ENCODE peak calls at places on chromosome 6, in five cellular contexts. Z, J, O, H and K are unnamed samples.

GRCh38 chr6:44966449-44967091 is 361.6 kb upstream of the RUNX2 start:
- DNase-seq in Z (no peak), J (peak), O (peak), H (no peak), K (no peak)

GRCh38 chr6:3841711-3842565 is 7.2 kb upstream of the FAM50B start:
- DNase-seq in Z (no peak), J (no peak), O (peak), H (peak), K (no peak)

GRCh38 chr6:151338816-151339215 is 52.5 kb downstream of the ZBTB2 start:
- DNase-seq in Z (no peak), J (no peak), O (no peak), H (no peak), K (no peak)

GRCh38 chr6:125310994-125311649 is 9.4 kb upstream of the HDDC2 start:
- DNase-seq in Z (no peak), J (peak), O (peak), H (peak), K (no peak)

GRCh38 chr6:77415706-77416105 is 47.6 kb downstream of the HTR1B start:
- DNase-seq in Z (no peak), J (no peak), O (no peak), H (no peak), K (no peak)

GRCh38 chr6:90610671-90611542 is 24.0 kb upstream of the MAP3K7 start:
- DNase-seq in Z (no peak), J (peak), O (no peak), H (peak), K (no peak)

GRCh38 chr6:131062245-131063027 is 609 bp downstream of the EPB41L2 start:
- DNase-seq in Z (no peak), J (peak), O (no peak), H (no peak), K (no peak)

GRCh38 chr6:125807293-125807692 is 16.5 kb downstream of the NCOA7 start:
- DNase-seq in Z (no peak), J (no peak), O (no peak), H (no peak), K (no peak)

GRCh38 chr6:30684386-30685156 is 1.9 kb downstream of the PPP1R18 start:
- DNase-seq in Z (no peak), J (peak), O (no peak), H (peak), K (peak)

GRCh38 chr6:151109361-151109760 is 130.4 kb upstream of the AKAP12 start:
- DNase-seq in Z (no peak), J (no peak), O (no peak), H (no peak), K (no peak)

GRCh38 chr6:52390361-52390727 is 28.4 kb downstream of the PAQR8 start:
- DNase-seq in Z (peak), J (peak), O (peak), H (peak), K (peak)

GRCh38 chr6:112683926-112684325 is 336.8 kb downstream of the RFPL4B start:
- DNase-seq in Z (no peak), J (no peak), O (no peak), H (no peak), K (no peak)

GRCh38 chr6:79574636-79575035 is 37.4 kb upstream of the LCA5 start:
- DNase-seq in Z (no peak), J (no peak), O (peak), H (no peak), K (no peak)

GRCh38 chr6:133396630-133397335 is 155.6 kb downstream of the EYA4 start:
- DNase-seq in Z (no peak), J (no peak), O (no peak), H (no peak), K (no peak)

GRCh38 chr6:108961985-108962384 is 113.8 kb downstream of the ARMC2 start:
- DNase-seq in Z (no peak), J (no peak), O (no peak), H (no peak), K (no peak)

GRCh38 chr6:42349753-42350573 is 101.8 kb downstream of the TRERF1 start:
- DNase-seq in Z (no peak), J (no peak), O (no peak), H (peak), K (no peak)

GRCh38 chr6:18072841-18073240 is 49.6 kb downstream of the NHLRC1 start:
- DNase-seq in Z (no peak), J (no peak), O (no peak), H (no peak), K (no peak)

GRCh38 chr6:42572523-42572922 is 8.7 kb downstream of the UBR2 start:
- DNase-seq in Z (peak), J (no peak), O (no peak), H (no peak), K (peak)

GRCh38 chr6:108464506-108465084 is 96.1 kb upstream of the FOXO3 start:
- DNase-seq in Z (no peak), J (no peak), O (peak), H (no peak), K (no peak)

GRCh38 chr6:168942646-168943045 is 311.0 kb downstream of the THBS2 start:
- DNase-seq in Z (no peak), J (no peak), O (no peak), H (no peak), K (no peak)

GRCh38 chr6:140079328-140079727 is 704.9 kb upstream of the CITED2 start:
- DNase-seq in Z (no peak), J (no peak), O (no peak), H (no peak), K (no peak)

GRCh38 chr6:24520929-24521546 is 26.3 kb downstream of the ALDH5A1 start:
- DNase-seq in Z (no peak), J (no peak), O (peak), H (peak), K (peak)

GRCh38 chr6:20291764-20292227 is 79.5 kb upstream of the MBOAT1 start:
- DNase-seq in Z (peak), J (peak), O (peak), H (peak), K (peak)

GRCh38 chr6:39791850-39792500 is at the start of gene DAAM2:
- DNase-seq in Z (no peak), J (no peak), O (no peak), H (peak), K (no peak)

GRCh38 chr6:35078896-35079295 is 62.2 kb downstream of the TCP11 start:
- DNase-seq in Z (no peak), J (no peak), O (no peak), H (no peak), K (no peak)

GRCh38 chr6:35093118-35093445 is 48.1 kb downstream of the TCP11 start:
- DNase-seq in Z (no peak), J (no peak), O (no peak), H (no peak), K (no peak)

DNA sequence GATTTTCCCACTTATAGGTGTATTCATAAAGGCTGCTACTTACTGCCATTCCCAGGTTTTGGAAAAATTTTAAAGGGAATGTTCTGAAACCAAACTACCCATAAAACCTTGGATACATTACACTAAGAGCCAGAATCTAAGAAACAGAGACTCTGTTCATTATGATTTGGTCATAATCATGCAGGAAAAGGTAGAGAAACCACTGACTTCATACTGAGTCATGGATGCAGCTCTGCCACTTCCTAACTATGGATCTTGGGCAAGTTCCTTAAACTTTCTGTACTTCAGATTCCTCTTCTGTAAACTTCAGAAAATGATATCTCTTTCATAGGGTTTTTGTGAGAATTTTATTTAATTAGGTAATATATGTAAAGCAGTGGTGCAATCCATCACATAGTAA is 20.1 kb downstream of the PLA2G7 start:
- DNase-seq in Z (no peak), J (no peak), O (no peak), H (no peak), K (no peak)
- TF ChIP-seq GABPA in Z (no peak), J (no peak), O (no peak), H (no peak), K (no peak)

GRCh38 chr6:143632894-143633293 is 44.9 kb upstream of the PHACTR2 start:
- DNase-seq in Z (no peak), J (no peak), O (no peak), H (no peak), K (no peak)

GRCh38 chr6:143634486-143634885 is 43.3 kb upstream of the PHACTR2 start:
- DNase-seq in Z (no peak), J (no peak), O (no peak), H (no peak), K (no peak)

GRCh38 chr6:143629104-143630080 is 48.4 kb upstream of the PHACTR2 start:
- DNase-seq in Z (no peak), J (no peak), O (no peak), H (no peak), K (no peak)
- TF ChIP-seq GABPA in Z (no peak), J (no peak), O (no peak), H (no peak), K (no peak)

GRCh38 chr6:32113386-32114352 is 4.5 kb upstream of the TNXB start:
- DNase-seq in Z (no peak), J (peak), O (peak), H (peak), K (no peak)
- TF ChIP-seq GABPA in Z (no peak), J (no peak), O (no peak), H (no peak), K (no peak)

DNA sequence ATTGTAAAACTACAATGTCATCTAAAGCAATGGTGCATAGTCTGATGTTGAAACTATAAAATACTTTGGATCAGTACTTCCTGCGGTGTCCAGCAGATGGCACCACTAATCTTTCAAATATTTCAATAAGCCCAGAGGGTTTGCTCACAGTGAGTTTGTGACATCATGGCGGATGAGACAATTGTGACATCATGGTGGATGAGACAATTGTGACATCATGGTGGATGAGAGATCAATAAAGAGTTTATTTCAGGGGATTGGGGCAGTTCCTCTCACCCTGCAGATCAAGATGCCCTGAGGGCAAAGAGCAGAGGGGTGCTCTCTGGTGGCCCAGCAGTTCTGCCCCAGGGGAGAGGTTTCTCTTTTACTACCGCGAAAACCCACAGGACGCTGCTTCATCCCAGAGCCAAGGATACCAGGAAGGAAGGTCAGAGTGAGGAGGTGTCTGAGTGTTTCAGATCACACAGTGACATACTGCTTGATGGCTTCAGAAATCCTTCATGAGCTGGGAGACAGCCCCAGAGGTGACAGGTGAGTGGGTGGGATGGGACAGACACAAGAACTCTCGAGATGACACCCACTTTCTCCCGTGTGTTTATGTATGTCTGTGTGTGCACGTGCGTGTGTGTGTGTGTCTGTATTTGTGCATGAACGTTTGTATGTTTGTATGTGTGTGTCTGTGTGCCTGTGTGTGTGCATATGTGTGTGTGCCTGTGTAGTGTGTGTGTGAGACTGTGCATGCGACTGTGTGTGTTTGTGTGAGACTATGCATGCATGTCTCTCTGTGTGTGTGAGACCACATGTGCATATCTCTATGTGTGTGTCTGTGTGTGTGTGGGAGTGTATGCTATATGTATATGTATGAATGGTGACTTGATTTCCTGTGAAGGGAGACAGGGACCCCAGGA is 7.3 kb upstream of the ULBP2 start:
- DNase-seq in Z (peak), J (peak), O (peak), H (peak), K (no peak)
- TF ChIP-seq GABPA in Z (no peak), J (no peak), O (no peak), H (no peak), K (no peak)

GRCh38 chr6:116458264-116458663 is 2.9 kb upstream of the CALHM6 start:
- DNase-seq in Z (no peak), J (no peak), O (no peak), H (no peak), K (no peak)

GRCh38 chr6:116462516-116462915 is 1.3 kb downstream of the CALHM6 start:
- DNase-seq in Z (no peak), J (no peak), O (no peak), H (no peak), K (no peak)

GRCh38 chr6:116461075-116461474 is at the start of gene CALHM6:
- DNase-seq in Z (no peak), J (no peak), O (no peak), H (no peak), K (no peak)

GRCh38 chr6:116461563-116462507 is 660 bp downstream of the CALHM6 start:
- DNase-seq in Z (no peak), J (no peak), O (no peak), H (peak), K (no peak)

GRCh38 chr6:116459927-116460326 is 1.2 kb upstream of the CALHM6 start:
- DNase-seq in Z (no peak), J (no peak), O (no peak), H (no peak), K (no peak)
- TF ChIP-seq GABPA in Z (no peak), J (no peak), O (no peak), H (no peak), K (no peak)

GRCh38 chr6:54846243-54846856 is at the start of gene FAM83B:
- DNase-seq in Z (no peak), J (no peak), O (no peak), H (no peak), K (no peak)
- TF ChIP-seq GABPA in Z (no peak), J (no peak), O (no peak), H (no peak), K (no peak)

GRCh38 chr6:148055410-148055809 is 287.2 kb upstream of the SASH1 start:
- DNase-seq in Z (no peak), J (no peak), O (no peak), H (no peak), K (no peak)
- TF ChIP-seq GABPA in Z (no peak), J (no peak), O (no peak), H (no peak), K (no peak)

DNA sequence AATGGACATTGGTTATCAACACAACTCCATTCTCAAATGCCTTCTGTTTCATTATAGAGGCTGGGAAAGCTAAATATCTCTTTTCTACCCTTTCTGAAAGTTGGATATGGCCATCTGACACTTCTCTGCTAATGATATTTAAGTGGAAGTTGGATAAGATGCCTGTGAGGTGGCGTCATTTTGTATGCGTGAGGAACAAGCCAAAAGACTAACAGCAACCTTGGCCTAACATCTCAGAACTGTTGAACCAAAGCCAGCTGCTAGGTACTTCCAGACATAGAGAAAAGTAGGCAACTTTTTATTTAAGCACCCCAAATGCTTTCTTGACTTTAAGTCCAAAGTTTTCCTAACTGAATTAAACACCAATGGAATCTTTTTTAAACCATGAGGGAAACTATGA is 708.4 kb downstream of the CD109 start:
- DNase-seq in Z (no peak), J (no peak), O (no peak), H (no peak), K (no peak)
- TF ChIP-seq GABPA in Z (no peak), J (no peak), O (no peak), H (no peak), K (no peak)